ENCODE peak calls at places on chromosomes 2 and 18, in four cellular contexts. One of them, this sample, is unnamed.

GRCh38 chr18:61901334-61901986 is 8.7 kb upstream of the RNF152 start:
- DNase-seq in fibroblast of pulmonary artery: peak; percentile 70
- DNase-seq in AG10803: peak; percentile 58
- DNase-seq in iPS DF 6.9: no peak
- DNase-seq in this sample: peak; percentile 46

GRCh38 chr2:109523536-109524361 is 90.0 kb downstream of the SEPTIN10 start:
- DNase-seq in fibroblast of pulmonary artery: no peak
- DNase-seq in AG10803: no peak
- DNase-seq in iPS DF 6.9: no peak
- DNase-seq in this sample: no peak

GRCh38 chr2:241081643-241082337 is 20.3 kb downstream of the MTERF4 start:
- DNase-seq in fibroblast of pulmonary artery: no peak
- DNase-seq in AG10803: no peak
- DNase-seq in iPS DF 6.9: no peak
- DNase-seq in this sample: no peak

GRCh38 chr2:46179037-46179621 is 118.1 kb upstream of the EPAS1 start:
- DNase-seq in fibroblast of pulmonary artery: peak; percentile 99
- DNase-seq in AG10803: peak; percentile 97
- DNase-seq in iPS DF 6.9: no peak
- DNase-seq in this sample: no peak

GRCh38 chr2:30412392-30413321 is 34.4 kb upstream of the LCLAT1 start:
- DNase-seq in fibroblast of pulmonary artery: peak; percentile 16
- DNase-seq in AG10803: peak; percentile 84
- DNase-seq in iPS DF 6.9: no peak
- DNase-seq in this sample: no peak

GRCh38 chr2:172246649-172247048 is 143.9 kb upstream of the DLX2 start:
- DNase-seq in fibroblast of pulmonary artery: no peak
- DNase-seq in AG10803: no peak
- DNase-seq in iPS DF 6.9: no peak
- DNase-seq in this sample: no peak

GRCh38 chr2:24274809-24275208 is 85.5 kb downstream of the ITSN2 start:
- DNase-seq in fibroblast of pulmonary artery: no peak
- DNase-seq in AG10803: no peak
- DNase-seq in iPS DF 6.9: no peak
- DNase-seq in this sample: no peak

GRCh38 chr2:234555616-234556249 is 58.9 kb upstream of the ARL4C start:
- DNase-seq in fibroblast of pulmonary artery: no peak
- DNase-seq in AG10803: peak; percentile 66
- DNase-seq in iPS DF 6.9: no peak
- DNase-seq in this sample: no peak

GRCh38 chr2:75896779-75897366 is 186.2 kb upstream of the GCFC2 start:
- DNase-seq in fibroblast of pulmonary artery: peak; percentile 3
- DNase-seq in AG10803: no peak
- DNase-seq in iPS DF 6.9: peak; percentile 66
- DNase-seq in this sample: peak; percentile 33

GRCh38 chr2:164794432-164795231 is 47.0 kb downstream of the COBLL1 start:
- DNase-seq in fibroblast of pulmonary artery: peak; percentile 20
- DNase-seq in AG10803: no peak
- DNase-seq in iPS DF 6.9: no peak
- DNase-seq in this sample: no peak

GRCh38 chr2:111200333-111200879 is 79.7 kb downstream of the BCL2L11 start:
- DNase-seq in fibroblast of pulmonary artery: no peak
- DNase-seq in AG10803: no peak
- DNase-seq in iPS DF 6.9: no peak
- DNase-seq in this sample: no peak

GRCh38 chr2:123103902-123104301 is 921.2 kb upstream of the CNTNAP5 start:
- DNase-seq in fibroblast of pulmonary artery: no peak
- DNase-seq in AG10803: no peak
- DNase-seq in iPS DF 6.9: no peak
- DNase-seq in this sample: no peak

GRCh38 chr2:122329266-122329665 is 573.8 kb downstream of the TSN start:
- DNase-seq in fibroblast of pulmonary artery: no peak
- DNase-seq in AG10803: peak; percentile 25
- DNase-seq in iPS DF 6.9: no peak
- DNase-seq in this sample: no peak

GRCh38 chr18:58004317-58004716 is 39.7 kb upstream of the NEDD4L start:
- DNase-seq in fibroblast of pulmonary artery: peak; percentile 46
- DNase-seq in AG10803: peak; percentile 64
- DNase-seq in iPS DF 6.9: no peak
- DNase-seq in this sample: no peak

GRCh38 chr2:143759455-143759854 is 630.2 kb downstream of the ARHGAP15 start:
- DNase-seq in fibroblast of pulmonary artery: no peak
- DNase-seq in AG10803: no peak
- DNase-seq in iPS DF 6.9: peak; percentile 48
- DNase-seq in this sample: no peak

GRCh38 chr18:43789234-43790000 is 512.1 kb upstream of the SYT4 start:
- DNase-seq in fibroblast of pulmonary artery: peak; percentile 36
- DNase-seq in AG10803: peak; percentile 3
- DNase-seq in iPS DF 6.9: no peak
- DNase-seq in this sample: no peak

GRCh38 chr2:188189356-188189755 is 102.3 kb upstream of the GULP1 start:
- DNase-seq in fibroblast of pulmonary artery: no peak
- DNase-seq in AG10803: no peak
- DNase-seq in iPS DF 6.9: no peak
- DNase-seq in this sample: no peak

GRCh38 chr2:217106650-217107014 is 246.8 kb upstream of the TNP1 start:
- DNase-seq in fibroblast of pulmonary artery: peak; percentile 35
- DNase-seq in AG10803: peak; percentile 61
- DNase-seq in iPS DF 6.9: no peak
- DNase-seq in this sample: no peak

GRCh38 chr18:3966246-3966984 is 488.7 kb downstream of the DLGAP1 start:
- DNase-seq in fibroblast of pulmonary artery: peak; percentile 6
- DNase-seq in AG10803: no peak
- DNase-seq in iPS DF 6.9: no peak
- DNase-seq in this sample: no peak

GRCh38 chr2:138577066-138577465 is 75.5 kb downstream of the SPOPL start:
- DNase-seq in fibroblast of pulmonary artery: no peak
- DNase-seq in AG10803: no peak
- DNase-seq in iPS DF 6.9: no peak
- DNase-seq in this sample: no peak

GRCh38 chr2:230008708-230009066 is 60.0 kb downstream of the SLC16A14 start:
- DNase-seq in fibroblast of pulmonary artery: peak; percentile 14
- DNase-seq in AG10803: no peak
- DNase-seq in iPS DF 6.9: no peak
- DNase-seq in this sample: no peak

GRCh38 chr2:90645-91312 is 44.5 kb upstream of the FAM110C start:
- DNase-seq in fibroblast of pulmonary artery: no peak
- DNase-seq in AG10803: no peak
- DNase-seq in iPS DF 6.9: no peak
- DNase-seq in this sample: no peak

GRCh38 chr2:144518744-144519596 is 949 bp downstream of the ZEB2 start:
- DNase-seq in fibroblast of pulmonary artery: no peak
- DNase-seq in AG10803: no peak
- DNase-seq in iPS DF 6.9: no peak
- DNase-seq in this sample: no peak

GRCh38 chr18:26532367-26533340 is 15.7 kb downstream of the KCTD1 start:
- DNase-seq in fibroblast of pulmonary artery: no peak
- DNase-seq in AG10803: peak; percentile 66
- DNase-seq in iPS DF 6.9: no peak
- DNase-seq in this sample: no peak

GRCh38 chr2:211035548-211036185 is 479.3 kb downstream of the CPS1 start:
- DNase-seq in fibroblast of pulmonary artery: peak; percentile 47
- DNase-seq in AG10803: peak; percentile 0
- DNase-seq in iPS DF 6.9: no peak
- DNase-seq in this sample: no peak

GRCh38 chr2:3301001-3301400 is 76.6 kb downstream of the EIPR1 start:
- DNase-seq in fibroblast of pulmonary artery: peak; percentile 28
- DNase-seq in AG10803: no peak
- DNase-seq in iPS DF 6.9: no peak
- DNase-seq in this sample: no peak

GRCh38 chr2:31032475-31032874 is 105.8 kb downstream of the GALNT14 start:
- DNase-seq in fibroblast of pulmonary artery: no peak
- DNase-seq in AG10803: no peak
- DNase-seq in iPS DF 6.9: no peak
- DNase-seq in this sample: no peak

GRCh38 chr2:150478206-150478974 is 9.1 kb downstream of the RND3 start:
- DNase-seq in fibroblast of pulmonary artery: no peak
- DNase-seq in AG10803: peak; percentile 70
- DNase-seq in iPS DF 6.9: no peak
- DNase-seq in this sample: no peak

GRCh38 chr18:45666006-45666405 is 50.7 kb downstream of the SLC14A2 start:
- DNase-seq in fibroblast of pulmonary artery: no peak
- DNase-seq in AG10803: no peak
- DNase-seq in iPS DF 6.9: no peak
- DNase-seq in this sample: no peak

GRCh38 chr18:10329116-10329515 is 125.3 kb upstream of the APCDD1 start:
- DNase-seq in fibroblast of pulmonary artery: no peak
- DNase-seq in AG10803: no peak
- DNase-seq in iPS DF 6.9: no peak
- DNase-seq in this sample: no peak

GRCh38 chr2:96136123-96136720 is 2.1 kb downstream of the ASTL start:
- DNase-seq in fibroblast of pulmonary artery: no peak
- DNase-seq in AG10803: no peak
- DNase-seq in iPS DF 6.9: no peak
- DNase-seq in this sample: no peak

GRCh38 chr2:113901943-113902342 is 12.1 kb downstream of the ACTR3 start:
- DNase-seq in fibroblast of pulmonary artery: no peak
- DNase-seq in AG10803: no peak
- DNase-seq in iPS DF 6.9: no peak
- DNase-seq in this sample: no peak

GRCh38 chr18:51955136-51955535 is 384.9 kb upstream of the DCC start:
- DNase-seq in fibroblast of pulmonary artery: no peak
- DNase-seq in AG10803: no peak
- DNase-seq in iPS DF 6.9: no peak
- DNase-seq in this sample: no peak

GRCh38 chr2:228581731-228582130 is 400.2 kb upstream of the SPHKAP start:
- DNase-seq in fibroblast of pulmonary artery: no peak
- DNase-seq in AG10803: no peak
- DNase-seq in iPS DF 6.9: no peak
- DNase-seq in this sample: no peak

GRCh38 chr2:215835641-215836040 is 177.7 kb downstream of the MREG start:
- DNase-seq in fibroblast of pulmonary artery: no peak
- DNase-seq in AG10803: no peak
- DNase-seq in iPS DF 6.9: no peak
- DNase-seq in this sample: no peak
- H3K4me3 ChIP-seq in fibroblast of pulmonary artery: no peak overlapping the region
- H3K4me3 ChIP-seq in AG10803: no peak overlapping the region
- H3K4me3 ChIP-seq in iPS DF 6.9: no peak overlapping the region
- H3K4me3 ChIP-seq in this sample: no peak overlapping the region

GRCh38 chr18:12652861-12653401 is 5.0 kb downstream of the SPIRE1 start:
- DNase-seq in fibroblast of pulmonary artery: peak; percentile 54
- DNase-seq in AG10803: peak; percentile 87
- DNase-seq in iPS DF 6.9: no peak
- DNase-seq in this sample: no peak
- H3K4me3 ChIP-seq in fibroblast of pulmonary artery: no peak overlapping the region
- H3K4me3 ChIP-seq in AG10803: no peak overlapping the region
- H3K4me3 ChIP-seq in iPS DF 6.9: no peak overlapping the region
- H3K4me3 ChIP-seq in this sample: peak overlapping the region; percentile 19

GRCh38 chr2:15577071-15577706 is 14.5 kb upstream of the DDX1 start:
- DNase-seq in fibroblast of pulmonary artery: peak; percentile 89
- DNase-seq in AG10803: peak; percentile 80
- DNase-seq in iPS DF 6.9: peak; percentile 84
- DNase-seq in this sample: peak; percentile 64

GRCh38 chr2:15579641-15580040 is 12.0 kb upstream of the DDX1 start:
- DNase-seq in fibroblast of pulmonary artery: no peak
- DNase-seq in AG10803: peak; percentile 22
- DNase-seq in iPS DF 6.9: no peak
- DNase-seq in this sample: no peak

GRCh38 chr2:15582645-15583340 is 8.9 kb upstream of the DDX1 start:
- DNase-seq in fibroblast of pulmonary artery: no peak
- DNase-seq in AG10803: peak; percentile 9
- DNase-seq in iPS DF 6.9: no peak
- DNase-seq in this sample: no peak

GRCh38 chr2:15582153-15582552 is 9.5 kb upstream of the DDX1 start:
- DNase-seq in fibroblast of pulmonary artery: no peak
- DNase-seq in AG10803: peak; percentile 3
- DNase-seq in iPS DF 6.9: no peak
- DNase-seq in this sample: no peak

DNA sequence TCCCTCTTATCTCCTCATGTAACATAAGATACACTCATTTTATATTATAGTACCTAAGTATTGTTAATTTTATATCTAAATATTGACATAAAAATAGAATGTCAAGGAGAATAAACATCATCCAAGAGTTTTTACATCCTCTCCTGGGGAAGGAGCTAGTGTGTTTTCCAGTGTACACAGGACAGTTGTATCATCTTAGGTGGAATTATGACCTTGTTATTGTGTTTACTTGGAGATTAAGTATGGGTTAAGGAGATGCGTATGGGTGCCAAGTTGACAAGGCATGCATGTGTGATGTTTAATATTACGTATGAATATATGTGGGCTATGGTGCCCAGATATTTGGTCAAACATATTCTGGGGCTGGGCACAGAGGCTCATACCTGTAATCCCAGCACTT is 11.2 kb upstream of the DDX1 start:
- DNase-seq in fibroblast of pulmonary artery: no peak
- DNase-seq in AG10803: no peak
- DNase-seq in iPS DF 6.9: no peak
- DNase-seq in this sample: no peak
- H3K4me3 ChIP-seq in fibroblast of pulmonary artery: no peak overlapping the region
- H3K4me3 ChIP-seq in AG10803: no peak overlapping the region
- H3K4me3 ChIP-seq in iPS DF 6.9: no peak overlapping the region
- H3K4me3 ChIP-seq in this sample: no peak overlapping the region

GRCh38 chr2:27079233-27080139 is 1.1 kb downstream of the EMILIN1 start:
- DNase-seq in fibroblast of pulmonary artery: no peak
- DNase-seq in AG10803: no peak
- DNase-seq in iPS DF 6.9: no peak
- DNase-seq in this sample: no peak
- H3K4me3 ChIP-seq in fibroblast of pulmonary artery: peak overlapping the region; percentile 90
- H3K4me3 ChIP-seq in AG10803: peak overlapping the region; percentile 89
- H3K4me3 ChIP-seq in iPS DF 6.9: no peak overlapping the region
- H3K4me3 ChIP-seq in this sample: no peak overlapping the region

GRCh38 chr2:236236559-236237450 is 27.4 kb downstream of the ASB18 start:
- DNase-seq in fibroblast of pulmonary artery: no peak
- DNase-seq in AG10803: no peak
- DNase-seq in iPS DF 6.9: no peak
- DNase-seq in this sample: no peak
- H3K4me3 ChIP-seq in fibroblast of pulmonary artery: no peak overlapping the region
- H3K4me3 ChIP-seq in AG10803: no peak overlapping the region
- H3K4me3 ChIP-seq in iPS DF 6.9: no peak overlapping the region
- H3K4me3 ChIP-seq in this sample: peak overlapping the region; percentile 27

GRCh38 chr18:34153711-34154110 is 71.0 kb downstream of the NOL4 start:
- DNase-seq in fibroblast of pulmonary artery: peak; percentile 41
- DNase-seq in AG10803: peak; percentile 26
- DNase-seq in iPS DF 6.9: no peak
- DNase-seq in this sample: peak; percentile 5
- H3K4me3 ChIP-seq in fibroblast of pulmonary artery: peak overlapping the region; percentile 12
- H3K4me3 ChIP-seq in AG10803: peak overlapping the region; percentile 28
- H3K4me3 ChIP-seq in iPS DF 6.9: no peak overlapping the region
- H3K4me3 ChIP-seq in this sample: peak overlapping the region; percentile 11

GRCh38 chr2:16943279-16943958 is 277.8 kb upstream of the CYRIA start:
- DNase-seq in fibroblast of pulmonary artery: no peak
- DNase-seq in AG10803: no peak
- DNase-seq in iPS DF 6.9: no peak
- DNase-seq in this sample: no peak
- H3K4me3 ChIP-seq in fibroblast of pulmonary artery: no peak overlapping the region
- H3K4me3 ChIP-seq in AG10803: no peak overlapping the region
- H3K4me3 ChIP-seq in iPS DF 6.9: no peak overlapping the region
- H3K4me3 ChIP-seq in this sample: no peak overlapping the region

This sample was measured in Panc1.